ENCODE peak calls at places on chromosomes 5 and 9, in ten cellular contexts. Z, N, U, K, F, D, E, V, I and M are unnamed samples. For H3K4me1, the result is how much of the 10 kb centered on the place peaks cover.

GRCh38 chr9:133255371-133255940 is 19.5 kb downstream of the ABO start:
- DNase-seq in E (no peak), Z (no peak), K (no peak), D (no peak), F (no peak), U (no peak), N (no peak), V (no peak), I (no peak), M (peak)

GRCh38 chr9:136902259-136902821 is 16.0 kb downstream of the TRAF2 start:
- DNase-seq in K (no peak), D (peak), I (peak), F (peak), V (peak), E (no peak), N (peak), U (peak), Z (peak), M (peak)

GRCh38 chr5:143401846-143402463 is 1.5 kb downstream of the NR3C1 start:
- DNase-seq in Z (no peak), F (no peak), D (no peak), N (no peak), U (no peak), V (peak), E (no peak), K (peak), I (no peak), M (no peak)

GRCh38 chr9:137611623-137612609 is 6.4 kb downstream of the ARRDC1 start:
- DNase-seq in E (no peak), I (peak), F (no peak), V (peak), K (peak), N (peak), D (no peak), U (peak), Z (peak), M (no peak)

GRCh38 chr5:179170606-179171005 is 110.4 kb downstream of the ZNF354C start:
- DNase-seq in E (no peak), N (no peak), U (no peak), Z (no peak), D (no peak), K (no peak), F (no peak), V (no peak), I (no peak), M (no peak)

GRCh38 chr9:128304151-128304970 is 17.9 kb downstream of the TRUB2 start:
- DNase-seq in E (no peak), V (peak), U (no peak), D (no peak), I (peak), K (no peak), Z (no peak), N (no peak), F (no peak), M (no peak)

GRCh38 chr5:160929343-160929742 is 77.3 kb upstream of the ATP10B start:
- DNase-seq in K (no peak), F (no peak), V (no peak), I (no peak), Z (no peak), N (no peak), D (no peak), U (peak), E (no peak), M (no peak)

GRCh38 chr9:4126184-4126865 is 173.5 kb downstream of the GLIS3 start:
- DNase-seq in Z (no peak), U (no peak), D (no peak), I (no peak), E (no peak), K (peak), F (no peak), N (no peak), V (no peak), M (no peak)

GRCh38 chr9:5799314-5799713 is 33.6 kb downstream of the ERMP1 start:
- DNase-seq in E (peak), N (no peak), D (no peak), F (no peak), K (peak), Z (no peak), I (no peak), U (no peak), V (peak), M (peak)

DNA sequence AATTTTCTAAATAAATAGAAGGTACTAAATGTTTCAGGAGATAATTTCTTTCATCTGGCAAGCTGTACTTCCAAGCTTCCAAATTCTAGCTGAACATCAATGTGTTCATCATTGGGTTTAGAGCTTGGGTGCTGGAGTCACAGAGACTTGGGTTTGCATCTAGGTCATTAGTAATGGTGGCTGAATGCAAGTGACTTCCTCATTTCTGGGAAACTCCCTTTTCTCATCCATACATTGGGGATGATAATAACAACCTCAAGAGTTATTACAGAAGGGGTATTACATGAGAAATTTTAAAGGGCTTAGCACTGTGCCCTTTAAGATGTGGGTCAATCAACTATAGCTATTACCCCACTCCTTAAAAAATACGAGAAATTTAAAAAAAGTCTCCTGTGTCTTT is 41.1 kb upstream of the KLF4 start:
- DNase-seq in N (no peak), U (no peak), V (no peak), Z (no peak), K (no peak), F (no peak), E (no peak), D (no peak), I (no peak), M (no peak)
- H3K4me3 ChIP-seq in N (no peak), U (no peak), V (no peak), Z (no peak), K (no peak), F (no peak), E (no peak), D (no peak), I (no peak), M (no peak)

GRCh38 chr5:168126606-168127005 is 164.8 kb upstream of the WWC1 start:
- DNase-seq in K (no peak), N (no peak), V (no peak), D (no peak), F (no peak), I (no peak), U (no peak), Z (no peak), E (no peak), M (no peak)
- H3K4me1 ChIP-seq in K (under half), N (under half), V (under half), D (under half), F (under half), I (under half), U (under half), Z (under half), E (under half), M (under half)

DNA sequence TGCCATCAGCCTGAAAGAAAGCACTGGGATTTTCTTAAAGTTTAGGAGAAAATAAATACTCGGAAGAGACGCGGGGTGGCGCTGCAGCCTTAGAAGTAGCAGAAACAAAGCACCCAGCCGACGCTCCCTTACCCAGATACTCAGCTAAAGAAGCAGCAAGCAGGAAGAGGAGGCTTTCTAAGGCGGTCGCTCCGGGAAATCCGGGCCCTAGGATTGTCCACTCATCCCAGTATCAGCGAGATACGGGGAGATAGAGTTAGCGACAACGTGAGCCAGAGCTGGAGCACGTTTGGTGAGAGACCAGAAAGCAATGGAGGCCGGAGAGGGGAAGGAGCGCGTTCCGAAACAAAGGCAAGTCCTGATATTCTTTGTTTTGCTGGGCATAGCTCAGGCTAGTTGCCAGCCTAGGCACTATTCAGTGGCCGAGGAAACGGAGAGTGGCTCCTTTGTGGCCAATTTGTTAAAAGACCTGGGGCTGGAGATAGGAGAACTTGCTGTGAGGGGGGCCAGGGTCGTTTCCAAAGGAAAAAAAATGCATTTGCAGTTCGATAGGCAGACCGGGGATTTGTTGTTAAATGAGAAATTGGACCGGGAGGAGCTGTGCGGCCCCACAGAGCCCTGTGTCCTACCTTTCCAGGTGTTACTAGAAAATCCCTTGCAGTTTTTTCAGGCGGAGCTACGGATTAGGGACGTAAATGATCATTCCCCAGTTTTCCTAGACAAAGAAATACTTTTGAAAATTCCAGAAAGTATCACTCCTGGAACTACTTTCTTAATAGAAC is at the start of gene PCDHB2:
- DNase-seq in E (peak), K (peak), F (no peak), Z (peak), D (no peak), U (no peak), V (peak), N (no peak), I (no peak), M (peak)
- H3K4me3 ChIP-seq in E (peak), K (peak), F (no peak), Z (no peak), D (peak), U (no peak), V (no peak), N (no peak), I (no peak), M (peak)

GRCh38 chr5:141613344-141613743 is 5.5 kb downstream of the DIAPH1 start:
- DNase-seq in F (no peak), K (no peak), Z (no peak), I (no peak), E (no peak), U (no peak), N (no peak), D (no peak), V (no peak), M (no peak)

GRCh38 chr5:141608557-141608956 is 10.2 kb downstream of the DIAPH1 start:
- DNase-seq in K (no peak), V (no peak), E (no peak), N (no peak), F (no peak), Z (no peak), I (no peak), D (no peak), U (no peak), M (no peak)

GRCh38 chr5:141608046-141608445 is 10.8 kb downstream of the DIAPH1 start:
- DNase-seq in Z (no peak), I (no peak), E (no peak), D (no peak), K (no peak), V (no peak), N (no peak), F (no peak), U (no peak), M (no peak)

GRCh38 chr5:141609044-141609443 is 9.8 kb downstream of the DIAPH1 start:
- DNase-seq in Z (no peak), F (no peak), N (no peak), I (no peak), E (no peak), K (no peak), D (no peak), V (no peak), U (no peak), M (no peak)

DNA sequence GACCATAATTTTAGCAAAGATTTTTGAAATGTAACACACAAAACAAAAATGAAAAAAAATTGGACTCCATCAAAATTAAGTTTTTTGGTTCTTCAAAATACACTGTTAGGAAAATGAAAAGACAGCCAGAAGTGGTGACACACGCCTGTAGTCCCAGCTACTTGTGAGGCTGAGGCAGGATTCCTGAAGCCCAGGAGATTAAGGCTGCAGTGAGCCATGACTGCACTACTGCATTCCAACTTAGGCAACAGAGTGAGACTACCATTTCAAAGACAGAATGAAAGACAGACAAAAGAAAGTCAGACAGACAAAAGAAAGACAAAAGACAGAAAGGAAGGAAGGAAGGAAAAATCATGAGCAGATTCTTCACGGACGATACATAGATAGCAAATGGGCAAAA is 7.5 kb downstream of the DIAPH1 start:
- DNase-seq in K (no peak), V (no peak), D (no peak), N (no peak), F (no peak), I (no peak), U (no peak), Z (no peak), E (no peak), M (no peak)
- H3K4me1 ChIP-seq in K (under half), V (under half), D (under half), N (under half), F (half or more), I (under half), U (under half), Z (under half), E (under half), M (under half)

GRCh38 chr5:154486427-154486866 is 8.4 kb upstream of the HAND1 start:
- DNase-seq in I (no peak), D (no peak), U (no peak), N (no peak), V (no peak), F (no peak), Z (no peak), E (no peak), K (no peak), M (no peak)

GRCh38 chr5:154483654-154484392 is 5.8 kb upstream of the HAND1 start:
- DNase-seq in F (no peak), V (no peak), I (no peak), K (no peak), D (no peak), U (no peak), E (peak), N (no peak), Z (no peak), M (no peak)

GRCh38 chr5:154484393-154484944 is 6.4 kb upstream of the HAND1 start:
- DNase-seq in Z (no peak), K (no peak), N (no peak), D (no peak), I (no peak), U (no peak), F (no peak), V (no peak), E (no peak), M (no peak)

GRCh38 chr5:154485850-154486426 is 7.9 kb upstream of the HAND1 start:
- DNase-seq in N (no peak), F (no peak), D (no peak), Z (no peak), E (no peak), I (no peak), U (no peak), V (no peak), K (no peak), M (no peak)

DNA sequence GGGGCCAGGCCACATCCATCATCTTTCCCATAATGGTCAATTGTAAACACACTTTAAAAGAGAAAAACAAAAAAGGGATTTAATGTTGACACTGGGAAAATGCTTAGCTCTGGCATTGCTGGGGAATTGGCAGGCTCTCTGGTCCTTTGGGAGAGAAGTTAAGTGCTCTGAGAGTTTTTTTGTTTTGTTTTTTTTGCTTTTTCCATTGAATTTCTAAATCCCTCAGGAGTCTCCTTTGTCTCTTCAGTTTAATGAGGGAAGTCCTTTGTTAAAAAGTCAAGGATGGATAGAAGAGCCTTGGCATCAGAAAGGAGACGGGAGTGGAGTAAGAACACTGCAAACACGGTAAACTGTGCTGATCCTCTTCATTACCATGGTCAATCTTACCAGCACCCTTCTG is 7.1 kb upstream of the HAND1 start:
- DNase-seq in E (peak), N (no peak), F (no peak), D (no peak), Z (no peak), U (no peak), I (no peak), K (no peak), V (no peak), M (no peak)
- H3K4me3 ChIP-seq in E (no peak), N (no peak), F (no peak), D (no peak), Z (no peak), U (no peak), I (no peak), K (no peak), V (no peak), M (no peak)

DNA sequence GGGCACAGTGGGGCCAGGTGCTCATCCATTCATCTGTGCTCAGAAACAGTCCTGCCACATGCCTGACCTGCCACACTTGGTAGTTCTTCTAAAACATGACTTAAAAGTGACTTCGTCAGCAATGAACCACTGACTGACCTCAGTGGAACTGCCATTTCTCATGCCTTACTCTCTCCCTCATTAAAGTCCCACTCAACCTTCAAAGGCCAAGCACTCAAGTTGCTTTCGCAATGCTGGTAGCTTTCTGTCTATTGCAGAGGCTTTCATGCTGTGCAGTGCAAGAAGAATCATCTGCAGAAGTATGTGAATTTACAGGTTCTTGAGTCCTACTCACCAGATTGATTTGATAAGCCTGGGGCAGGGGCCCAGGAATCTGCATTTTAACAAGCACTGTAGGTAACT is 23.9 kb downstream of the B4GALT1 start:
- DNase-seq in V (no peak), U (no peak), F (no peak), K (peak), I (peak), Z (no peak), D (no peak), N (no peak), E (no peak), M (peak)
- H3K4me1 ChIP-seq in V (under half), U (under half), F (half or more), K (under half), I (under half), Z (half or more), D (under half), N (under half), E (under half), M (half or more)

DNA sequence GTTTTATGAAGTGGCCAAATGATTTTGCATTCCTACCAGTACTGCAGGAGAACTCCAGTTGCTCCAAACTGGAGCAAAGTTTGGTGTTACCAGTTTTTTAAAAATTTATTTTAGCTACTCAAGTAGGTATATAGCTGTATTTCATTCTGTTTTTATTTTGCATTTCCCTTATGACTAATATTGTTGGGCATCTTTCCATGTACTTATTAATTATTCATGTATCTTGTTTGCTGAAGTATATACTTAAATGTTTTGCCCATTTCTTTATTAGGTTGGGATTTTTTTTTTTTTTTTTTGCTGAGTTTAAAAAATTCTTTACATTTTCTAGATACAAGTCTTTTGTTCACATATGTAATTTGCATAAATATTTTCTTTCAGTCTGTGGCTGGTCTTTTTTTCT is 386.6 kb upstream of the DAB2 start:
- DNase-seq in F (no peak), V (no peak), D (no peak), N (no peak), U (no peak), I (no peak), Z (no peak), K (peak), E (no peak), M (no peak)
- H3K4me3 ChIP-seq in F (no peak), V (no peak), D (no peak), N (no peak), U (no peak), I (no peak), Z (no peak), K (no peak), E (no peak), M (no peak)